ENCODE peak calls at places on chromosomes 2 and 18, in seven cellular contexts. W, T, A, H, R, I and S are unnamed samples.

GRCh38 chr2:29485631-29486030 is 370.4 kb downstream of the CLIP4 start:
- DNase-seq in W (no peak), T (no peak), A (no peak), H (no peak), R (no peak), I (no peak), S (no peak)

GRCh38 chr2:186440506-186440905 is 45.6 kb upstream of the ZC3H15 start:
- DNase-seq in W (no peak), T (no peak), A (no peak), H (no peak), R (no peak), I (no peak), S (no peak)

GRCh38 chr2:98946875-98947274 is 10.8 kb upstream of the CRACDL start:
- DNase-seq in W (no peak), T (no peak), A (no peak), H (no peak), R (no peak), I (no peak), S (no peak)

GRCh38 chr2:16617282-16618266 is 48.1 kb downstream of the CYRIA start:
- DNase-seq in W (no peak), T (no peak), A (no peak), H (no peak), R (peak), I (peak), S (no peak)

GRCh38 chr18:9275890-9276289 is 58.7 kb upstream of the TWSG1 start:
- DNase-seq in W (no peak), T (no peak), A (no peak), H (no peak), R (no peak), I (no peak), S (no peak)

GRCh38 chr2:168573128-168573903 is 117.2 kb downstream of the CERS6 start:
- DNase-seq in W (no peak), T (no peak), A (no peak), H (no peak), R (no peak), I (no peak), S (no peak)

GRCh38 chr2:26001743-26002341 is 19.5 kb upstream of the KIF3C start:
- DNase-seq in W (peak), T (peak), A (no peak), H (no peak), R (no peak), I (no peak), S (no peak)

GRCh38 chr2:104378853-104379374 is 475.0 kb upstream of the POU3F3 start:
- DNase-seq in W (no peak), T (no peak), A (no peak), H (no peak), R (peak), I (peak), S (no peak)

GRCh38 chr2:37631698-37632097 is 39.7 kb downstream of the CDC42EP3 start:
- DNase-seq in W (no peak), T (no peak), A (no peak), H (no peak), R (no peak), I (no peak), S (no peak)

GRCh38 chr2:223563462-223563861 is 38.7 kb downstream of the SCG2 start:
- DNase-seq in W (no peak), T (no peak), A (no peak), H (no peak), R (no peak), I (no peak), S (no peak)

GRCh38 chr2:43576983-43577892 is 18.6 kb downstream of the THADA start:
- DNase-seq in W (no peak), T (no peak), A (no peak), H (peak), R (peak), I (no peak), S (no peak)

GRCh38 chr18:73737990-73738389 is 409.6 kb downstream of the FBXO15 start:
- DNase-seq in W (no peak), T (no peak), A (no peak), H (no peak), R (no peak), I (no peak), S (no peak)

GRCh38 chr2:69007169-69007568 is 5.8 kb upstream of the ANTXR1 start:
- DNase-seq in W (no peak), T (no peak), A (no peak), H (no peak), R (no peak), I (no peak), S (no peak)

GRCh38 chr2:206084870-206085741 is 868 bp downstream of the INO80D start:
- DNase-seq in W (peak), T (no peak), A (no peak), H (peak), R (peak), I (peak), S (peak)

GRCh38 chr2:27860111-27860510 is 30.1 kb downstream of the RBKS start:
- DNase-seq in W (no peak), T (no peak), A (no peak), H (no peak), R (no peak), I (no peak), S (no peak)

GRCh38 chr2:183010112-183010511 is 28.1 kb downstream of the NCKAP1 start:
- DNase-seq in W (no peak), T (no peak), A (no peak), H (no peak), R (peak), I (no peak), S (no peak)

DNA sequence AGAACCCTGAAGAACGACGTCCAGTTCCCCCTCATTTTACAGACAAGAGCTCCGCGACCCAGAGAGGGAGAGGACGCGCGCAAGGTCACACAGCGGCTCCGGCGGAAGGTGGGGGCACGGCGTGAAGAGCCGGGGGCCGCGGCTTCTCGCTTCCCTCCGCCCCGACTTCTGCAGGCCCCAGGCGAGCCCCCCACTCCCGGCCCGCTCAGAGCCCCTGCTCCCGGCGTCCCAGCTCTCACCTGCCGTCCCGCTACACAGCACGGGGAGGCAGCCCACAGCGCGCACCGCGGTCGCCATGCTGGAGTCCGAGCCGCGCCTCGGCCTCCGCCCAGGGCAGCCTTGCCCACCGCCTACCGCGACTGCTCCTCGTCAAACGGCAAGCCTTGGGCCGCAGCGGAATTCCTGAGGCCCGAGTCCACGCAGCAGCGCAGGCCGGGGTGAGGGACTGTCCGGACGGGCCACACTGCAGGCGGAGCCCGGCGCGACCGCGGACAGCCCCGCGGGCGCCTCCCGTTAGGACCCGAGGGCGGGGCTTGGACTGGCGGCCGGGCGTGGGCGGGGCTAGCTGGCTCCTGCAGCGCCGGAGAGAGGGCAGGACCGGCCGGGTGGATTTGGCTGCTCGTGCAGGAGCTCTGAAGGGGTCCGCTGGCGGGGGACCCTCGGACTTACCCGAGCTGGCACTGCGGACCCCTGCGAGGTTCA is at the start of gene MRPS5:
- DNase-seq in W (peak), T (peak), A (peak), H (peak), R (peak), I (peak), S (peak)
- TF ChIP-seq CTCF in W (no peak), T (no peak), A (no peak), H (no peak), R (peak), I (no peak), S (no peak)

DNA sequence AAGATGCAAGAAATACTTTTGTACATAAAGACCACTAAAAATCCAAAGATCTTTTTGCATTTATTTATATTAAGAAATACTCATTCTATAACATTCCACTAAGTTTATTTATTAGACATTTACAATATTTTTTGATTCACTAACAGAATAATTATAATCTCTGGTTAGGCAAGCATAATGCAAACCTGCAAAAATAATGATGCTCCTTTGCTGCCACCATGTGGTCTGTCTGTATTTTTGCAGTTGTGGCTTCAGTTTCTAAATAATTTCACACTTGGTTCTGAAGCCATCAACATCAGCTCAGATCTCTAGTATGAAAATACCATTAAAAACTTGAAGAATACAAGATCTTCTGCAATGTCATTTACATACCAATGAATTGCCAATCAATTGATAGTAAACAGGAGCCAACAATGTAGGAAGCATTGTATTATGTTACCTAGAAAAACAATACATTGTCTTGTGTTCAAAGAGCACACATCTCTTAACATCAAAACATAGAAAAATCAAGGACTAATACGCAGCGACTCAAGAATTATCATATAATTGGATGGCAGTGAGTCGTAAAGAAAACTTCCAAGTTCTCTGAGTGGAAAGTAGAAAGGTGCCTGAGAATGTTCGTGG is 28.8 kb upstream of the WDR75 start:
- DNase-seq in W (no peak), T (no peak), A (no peak), H (no peak), R (peak), I (peak), S (no peak)
- TF ChIP-seq CTCF in W (peak), T (peak), A (no peak), H (peak), R (peak), I (peak), S (peak)

DNA sequence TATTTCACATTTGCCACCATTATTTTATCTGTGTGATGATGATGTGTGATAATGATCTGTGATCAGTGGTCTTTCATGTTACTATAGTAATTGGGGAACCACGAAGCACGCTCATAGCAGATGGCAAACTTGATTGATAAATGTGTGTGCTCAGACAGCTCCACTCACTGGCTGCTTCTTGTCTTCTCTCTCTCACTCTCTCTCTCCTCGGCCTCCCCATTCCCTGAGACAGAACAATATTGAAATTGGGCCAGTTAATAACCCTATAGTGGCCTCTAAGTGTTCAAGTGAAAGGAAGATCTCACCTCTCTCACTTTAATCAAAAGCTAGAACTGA is 60.7 kb upstream of the RAPGEF4 start:
- DNase-seq in W (no peak), T (no peak), A (no peak), H (no peak), R (no peak), I (no peak), S (no peak)
- TF ChIP-seq CTCF in W (no peak), T (no peak), A (no peak), H (no peak), R (no peak), I (no peak), S (no peak)

GRCh38 chr2:100819365-100820345 is at the start of gene NPAS2:
- DNase-seq in W (peak), T (no peak), A (no peak), H (peak), R (peak), I (peak), S (no peak)

GRCh38 chr2:100820346-100821254 is 661 bp downstream of the NPAS2 start:
- DNase-seq in W (peak), T (no peak), A (no peak), H (no peak), R (no peak), I (peak), S (peak)

GRCh38 chr2:100818003-100818605 is 1.8 kb upstream of the NPAS2 start:
- DNase-seq in W (no peak), T (no peak), A (no peak), H (no peak), R (no peak), I (no peak), S (no peak)

GRCh38 chr2:100817388-100817985 is 2.5 kb upstream of the NPAS2 start:
- DNase-seq in W (no peak), T (no peak), A (no peak), H (no peak), R (no peak), I (no peak), S (no peak)

DNA sequence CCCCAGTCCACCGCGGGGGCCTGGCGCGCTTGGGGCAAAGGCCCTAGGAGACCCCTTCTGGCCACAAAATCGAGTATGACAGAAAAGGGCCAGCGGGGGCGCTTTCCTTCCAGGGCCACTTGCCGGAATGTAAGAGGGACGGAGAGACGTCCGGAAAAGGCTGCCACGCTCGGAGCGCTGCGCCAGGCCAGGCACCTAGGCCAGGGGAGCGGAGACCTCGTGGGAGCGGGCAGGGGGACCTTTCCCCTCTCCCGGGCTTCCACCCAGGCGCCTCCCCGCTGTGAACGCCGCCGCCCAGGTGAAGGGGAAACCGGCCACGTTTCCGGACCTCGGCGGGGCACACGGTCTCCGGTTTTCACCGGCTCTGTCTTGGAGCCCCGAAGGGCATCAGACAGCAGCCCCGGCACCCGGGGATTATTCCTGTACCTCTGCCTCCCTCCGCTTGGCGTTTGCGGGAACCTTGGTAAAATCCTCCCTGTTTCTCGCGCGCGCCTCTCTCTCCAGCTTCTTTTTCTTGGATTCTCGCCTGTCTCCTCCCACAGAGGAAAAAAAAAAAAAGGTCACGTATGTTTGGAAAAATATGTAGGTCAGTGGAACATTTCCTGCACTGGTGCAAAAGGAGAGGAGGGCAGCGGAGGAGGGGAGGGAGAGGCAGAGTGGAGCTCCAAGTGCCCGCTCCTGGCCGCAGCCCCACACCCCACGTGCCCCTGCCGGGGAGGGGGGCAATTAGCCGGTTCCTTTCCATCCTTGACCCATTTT is 1.2 kb upstream of the NPAS2 start:
- DNase-seq in W (peak), T (peak), A (no peak), H (no peak), R (peak), I (peak), S (no peak)
- TF ChIP-seq CTCF in W (no peak), T (peak), A (no peak), H (no peak), R (peak), I (peak), S (no peak)

GRCh38 chr2:114201781-114202180 is 240.7 kb upstream of the DPP10 start:
- DNase-seq in W (no peak), T (no peak), A (no peak), H (no peak), R (no peak), I (no peak), S (no peak)
- TF ChIP-seq CTCF in W (no peak), T (no peak), A (no peak), H (no peak), R (no peak), I (no peak), S (no peak)

GRCh38 chr2:217948341-217948791 is 54.4 kb downstream of the TNS1 start:
- DNase-seq in W (peak), T (no peak), A (no peak), H (no peak), R (no peak), I (no peak), S (no peak)

GRCh38 chr2:217946071-217946470 is 56.7 kb downstream of the TNS1 start:
- DNase-seq in W (peak), T (peak), A (no peak), H (no peak), R (no peak), I (no peak), S (no peak)

GRCh38 chr2:217949448-217949847 is 53.3 kb downstream of the TNS1 start:
- DNase-seq in W (no peak), T (no peak), A (no peak), H (no peak), R (no peak), I (no peak), S (no peak)

GRCh38 chr2:217948897-217949296 is 53.9 kb downstream of the TNS1 start:
- DNase-seq in W (no peak), T (no peak), A (no peak), H (no peak), R (no peak), I (no peak), S (no peak)

GRCh38 chr2:217947341-217948316 is 55.2 kb downstream of the TNS1 start:
- DNase-seq in W (no peak), T (no peak), A (no peak), H (no peak), R (no peak), I (no peak), S (no peak)
- TF ChIP-seq CTCF in W (no peak), T (no peak), A (no peak), H (no peak), R (no peak), I (no peak), S (no peak)

GRCh38 chr2:238843476-238843875 is 4.4 kb upstream of the TWIST2 start:
- DNase-seq in W (no peak), T (no peak), A (no peak), H (no peak), R (no peak), I (no peak), S (no peak)
- TF ChIP-seq CTCF in W (no peak), T (no peak), A (no peak), H (no peak), R (no peak), I (no peak), S (no peak)